ENCODE peak calls at places on chromosomes 12 and 14, in eight cellular contexts. Y, P, G, T, A, Q, W and X are unnamed samples.

GRCh38 chr12:1716911-1717310 is 26.0 kb downstream of the ADIPOR2 start:
- DNase-seq in Y (no peak), P (no peak), G (no peak), T (no peak), A (no peak), Q (no peak), W (no peak), X (no peak)

GRCh38 chr14:77989441-77989891 is 180.7 kb upstream of the NRXN3 start:
- DNase-seq in Y (no peak), P (no peak), G (no peak), T (no peak), A (no peak), Q (no peak), W (peak), X (no peak)

GRCh38 chr14:92408186-92408585 is 85.2 kb downstream of the SLC24A4 start:
- DNase-seq in Y (no peak), P (no peak), G (no peak), T (no peak), A (no peak), Q (no peak), W (no peak), X (no peak)

GRCh38 chr12:57726151-57726883 is 12.2 kb downstream of the AGAP2 start:
- DNase-seq in Y (peak), P (peak), G (no peak), T (peak), A (no peak), Q (no peak), W (peak), X (peak)

GRCh38 chr12:71456316-71456715 is 16.7 kb downstream of the LGR5 start:
- DNase-seq in Y (no peak), P (no peak), G (no peak), T (no peak), A (no peak), Q (no peak), W (peak), X (no peak)

GRCh38 chr14:68144051-68144681 is 324.6 kb downstream of the RAD51B start:
- DNase-seq in Y (no peak), P (peak), G (no peak), T (no peak), A (no peak), Q (no peak), W (no peak), X (peak)

GRCh38 chr14:77253333-77254190 is 17.4 kb downstream of the NGB start:
- DNase-seq in Y (no peak), P (no peak), G (no peak), T (no peak), A (no peak), Q (no peak), W (no peak), X (no peak)

GRCh38 chr12:74722709-74723108 is 185.1 kb downstream of the ATXN7L3B start:
- DNase-seq in Y (no peak), P (no peak), G (no peak), T (no peak), A (no peak), Q (no peak), W (no peak), X (no peak)

GRCh38 chr14:78254911-78255431 is 84.8 kb downstream of the NRXN3 start:
- DNase-seq in Y (no peak), P (no peak), G (no peak), T (no peak), A (no peak), Q (no peak), W (no peak), X (no peak)

GRCh38 chr14:94676495-94677238 is 64.5 kb downstream of the SERPINA3 start:
- DNase-seq in Y (peak), P (no peak), G (no peak), T (no peak), A (no peak), Q (no peak), W (no peak), X (no peak)

GRCh38 chr14:101118746-101119610 is 215.5 kb upstream of the RTL1 start:
- DNase-seq in Y (peak), P (no peak), G (no peak), T (no peak), A (no peak), Q (no peak), W (no peak), X (no peak)

GRCh38 chr14:104682107-104682593 is 7.3 kb upstream of the INF2 start:
- DNase-seq in Y (no peak), P (no peak), G (no peak), T (no peak), A (peak), Q (no peak), W (no peak), X (no peak)

GRCh38 chr12:50222275-50222783 is 55.2 kb upstream of the CERS5 start:
- DNase-seq in Y (peak), P (peak), G (no peak), T (peak), A (peak), Q (no peak), W (peak), X (peak)

GRCh38 chr12:106416273-106416672 is 58.7 kb downstream of the POLR3B start:
- DNase-seq in Y (no peak), P (no peak), G (no peak), T (no peak), A (peak), Q (no peak), W (no peak), X (no peak)

GRCh38 chr14:56027916-56028637 is 90.1 kb upstream of the PELI2 start:
- DNase-seq in Y (no peak), P (no peak), G (no peak), T (no peak), A (no peak), Q (no peak), W (no peak), X (no peak)